ENCODE peak calls at places on chromosomes 3 and 15, in eight cellular contexts. U, J, Q, D, T, G, M and I are unnamed samples.

GRCh38 chr15:25846377-25846776 is 16.8 kb downstream of the ATP10A start:
- DNase-seq in U (no peak), G (no peak), M (no peak), T (no peak), J (no peak), D (no peak), Q (no peak), I (no peak)

GRCh38 chr3:30465454-30465853 is 140.9 kb upstream of the TGFBR2 start:
- DNase-seq in G (no peak), Q (no peak), D (no peak), J (no peak), M (no peak), U (no peak), T (no peak), I (no peak)

GRCh38 chr15:77027697-77028450 is 32.9 kb downstream of the PSTPIP1 start:
- DNase-seq in G (no peak), M (peak), T (peak), U (peak), Q (no peak), D (peak), J (no peak), I (no peak)

GRCh38 chr15:101088788-101089578 is 162.9 kb downstream of the CHSY1 start:
- DNase-seq in Q (peak), G (peak), T (peak), M (peak), J (peak), D (peak), U (peak), I (peak)

GRCh38 chr3:174116421-174116820 is 718.9 kb downstream of the NLGN1 start:
- DNase-seq in T (no peak), Q (no peak), M (no peak), G (no peak), D (no peak), U (no peak), J (no peak), I (no peak)

GRCh38 chr15:64334530-64334929 is 21.4 kb downstream of the CSNK1G1 start:
- DNase-seq in D (no peak), T (no peak), M (no peak), J (peak), U (peak), G (peak), Q (no peak), I (no peak)

GRCh38 chr3:189981668-189982067 is 139.0 kb downstream of the P3H2 start:
- DNase-seq in U (no peak), J (no peak), T (no peak), Q (no peak), D (no peak), G (no peak), M (peak), I (no peak)

GRCh38 chr3:186717039-186717457 is at the start of gene KNG1:
- DNase-seq in Q (no peak), U (no peak), M (no peak), J (no peak), G (no peak), D (no peak), T (no peak), I (no peak)

GRCh38 chr3:42698911-42699230 is 3.7 kb downstream of the HHATL start:
- DNase-seq in T (peak), J (no peak), D (no peak), U (no peak), Q (no peak), G (no peak), M (no peak), I (peak)

GRCh38 chr3:39727415-39727814 is 82.0 kb upstream of the MYRIP start:
- DNase-seq in U (peak), T (no peak), J (no peak), G (no peak), D (no peak), M (no peak), Q (no peak), I (no peak)

GRCh38 chr3:80771085-80771484 is 990.4 kb downstream of the GBE1 start:
- DNase-seq in U (no peak), J (no peak), Q (no peak), M (no peak), D (peak), T (no peak), G (no peak), I (no peak)

GRCh38 chr3:115706311-115706829 is 83.1 kb downstream of the GAP43 start:
- DNase-seq in D (no peak), T (no peak), J (no peak), M (no peak), G (no peak), Q (no peak), U (no peak), I (no peak)

GRCh38 chr3:197466586-197467399 is 89.0 kb downstream of the BDH1 start:
- DNase-seq in D (no peak), M (no peak), U (no peak), G (no peak), T (no peak), J (no peak), Q (no peak), I (no peak)

GRCh38 chr15:68612979-68613740 is 34.4 kb downstream of the CORO2B start:
- DNase-seq in M (no peak), J (no peak), G (no peak), U (no peak), T (no peak), D (peak), Q (no peak), I (no peak)

GRCh38 chr3:172341482-172342059 is 106.7 kb downstream of the GHSR start:
- DNase-seq in J (no peak), U (peak), Q (peak), T (no peak), M (no peak), G (peak), D (peak), I (no peak)

GRCh38 chr15:72464251-72464650 is 9.9 kb upstream of the ARIH1 start:
- DNase-seq in D (no peak), U (no peak), Q (no peak), G (no peak), J (no peak), T (no peak), M (no peak), I (no peak)

GRCh38 chr15:68774521-68775293 is 46.0 kb downstream of the ANP32A start:
- DNase-seq in G (no peak), D (no peak), U (no peak), T (no peak), J (no peak), M (no peak), Q (no peak), I (no peak)

GRCh38 chr15:101135532-101136166 is 116.2 kb downstream of the CHSY1 start:
- DNase-seq in M (no peak), J (no peak), D (no peak), T (no peak), G (no peak), U (no peak), Q (peak), I (peak)

GRCh38 chr3:90069748-90070147 is 962.3 kb downstream of the EPHA3 start:
- DNase-seq in U (peak), M (no peak), T (no peak), Q (no peak), D (no peak), J (no peak), G (no peak), I (no peak)

GRCh38 chr15:85157344-85157743 is 175.7 kb downstream of the PDE8A start:
- DNase-seq in T (no peak), Q (no peak), U (no peak), D (no peak), M (no peak), G (no peak), J (no peak), I (no peak)

GRCh38 chr3:105823149-105823866 is 45.5 kb downstream of the CBLB start:
- DNase-seq in T (no peak), G (peak), Q (no peak), J (no peak), D (no peak), M (no peak), U (no peak), I (no peak)

GRCh38 chr3:144358191-144358590 is 386.6 kb downstream of the DIPK2A start:
- DNase-seq in Q (no peak), G (no peak), M (no peak), U (no peak), T (no peak), D (no peak), J (no peak), I (no peak)
- TF ChIP-seq POLR2AphosphoS5 in Q (no peak), G (no peak), M (no peak), U (no peak), T (no peak), D (no peak), J (no peak), I (no peak)

GRCh38 chr15:57915827-57916531 is 149.5 kb downstream of the ALDH1A2 start:
- DNase-seq in G (no peak), Q (no peak), D (no peak), M (no peak), J (no peak), U (no peak), T (no peak), I (no peak)

GRCh38 chr15:57917998-57918397 is 147.5 kb downstream of the ALDH1A2 start:
- DNase-seq in Q (no peak), G (no peak), T (no peak), U (no peak), M (no peak), J (no peak), D (no peak), I (no peak)

GRCh38 chr15:57911247-57911646 is 154.3 kb downstream of the ALDH1A2 start:
- DNase-seq in Q (no peak), D (no peak), J (no peak), G (no peak), U (no peak), T (no peak), M (no peak), I (no peak)

GRCh38 chr15:57916695-57917094 is 148.8 kb downstream of the ALDH1A2 start:
- DNase-seq in T (no peak), U (no peak), G (no peak), D (no peak), M (no peak), J (no peak), Q (no peak), I (no peak)

GRCh38 chr15:57914350-57915055 is 151.0 kb downstream of the ALDH1A2 start:
- DNase-seq in G (no peak), D (no peak), Q (no peak), T (no peak), U (no peak), J (no peak), M (no peak), I (peak)
- TF ChIP-seq POLR2AphosphoS5 in G (no peak), D (no peak), Q (no peak), T (no peak), U (no peak), J (no peak), M (no peak), I (no peak)

GRCh38 chr3:98887684-98888083 is 13.8 kb downstream of the DCBLD2 start:
- DNase-seq in G (no peak), M (no peak), J (no peak), Q (no peak), T (no peak), U (no peak), D (no peak), I (no peak)

GRCh38 chr3:98886525-98886924 is 15.0 kb downstream of the DCBLD2 start:
- DNase-seq in M (no peak), J (no peak), Q (no peak), D (no peak), U (no peak), T (no peak), G (no peak), I (no peak)

GRCh38 chr3:98890181-98890882 is 11.2 kb downstream of the DCBLD2 start:
- DNase-seq in Q (no peak), M (no peak), J (no peak), U (no peak), D (no peak), T (no peak), G (no peak), I (no peak)

GRCh38 chr3:98884675-98885371 is 16.7 kb downstream of the DCBLD2 start:
- DNase-seq in U (no peak), Q (no peak), J (no peak), M (no peak), D (no peak), T (no peak), G (no peak), I (no peak)

DNA sequence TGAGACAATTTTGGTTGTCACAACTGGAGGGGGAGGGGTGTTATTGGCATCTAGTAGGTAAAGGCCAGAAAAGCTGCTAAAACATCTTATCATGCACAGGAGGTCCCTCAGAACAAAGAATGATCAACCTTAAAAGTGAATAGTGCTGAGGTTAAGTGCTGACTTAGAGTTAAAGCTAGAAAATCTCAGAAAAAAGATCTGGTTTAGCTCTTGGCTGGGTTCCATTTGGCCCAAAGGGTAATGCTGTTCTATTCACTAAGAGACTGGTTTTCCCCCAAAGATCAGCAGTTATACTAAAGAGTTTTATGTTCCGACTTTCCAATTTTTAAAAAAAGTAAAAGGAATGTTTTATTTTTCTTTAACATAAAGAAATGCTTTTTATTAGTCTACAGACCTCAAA is 15.6 kb downstream of the DCBLD2 start:
- DNase-seq in T (no peak), U (no peak), D (no peak), Q (no peak), J (no peak), M (no peak), G (no peak), I (no peak)
- TF ChIP-seq POLR2AphosphoS5 in T (no peak), U (no peak), D (no peak), Q (no peak), J (no peak), M (no peak), G (peak), I (no peak)

GRCh38 chr3:37053753-37054152 is 60.4 kb downstream of the MLH1 start:
- DNase-seq in J (no peak), D (no peak), G (no peak), U (no peak), Q (no peak), T (no peak), M (no peak), I (no peak)

GRCh38 chr3:37052860-37053259 is 59.5 kb downstream of the MLH1 start:
- DNase-seq in T (no peak), G (no peak), M (no peak), U (no peak), J (no peak), D (no peak), Q (no peak), I (no peak)

GRCh38 chr3:37053337-37053736 is 60.0 kb downstream of the MLH1 start:
- DNase-seq in T (no peak), Q (no peak), G (no peak), M (no peak), U (no peak), D (no peak), J (no peak), I (no peak)

GRCh38 chr3:37056826-37057225 is 63.5 kb downstream of the MLH1 start:
- DNase-seq in Q (no peak), U (no peak), G (no peak), M (no peak), T (no peak), D (no peak), J (no peak), I (no peak)

DNA sequence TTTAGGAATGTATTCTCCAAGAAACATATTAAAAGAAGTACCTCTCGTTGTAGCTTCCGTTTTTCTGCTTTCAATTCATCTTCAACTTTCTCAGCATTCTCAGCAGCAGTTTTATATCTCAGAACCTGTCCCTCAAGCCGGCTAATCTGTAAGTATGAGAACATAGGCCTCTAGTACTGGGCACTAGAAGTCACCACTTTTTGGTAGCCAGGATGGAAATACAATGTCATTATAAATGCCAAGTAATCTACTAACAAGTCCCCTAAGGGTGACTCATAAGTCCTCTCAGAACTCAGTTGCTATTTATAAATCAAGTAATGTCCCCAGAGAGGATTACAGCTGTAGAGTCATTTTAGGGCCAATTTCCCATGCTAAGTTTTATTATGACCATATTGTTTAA is 61.1 kb downstream of the MLH1 start:
- DNase-seq in M (no peak), D (no peak), U (no peak), G (peak), Q (no peak), J (no peak), T (no peak), I (no peak)
- TF ChIP-seq POLR2AphosphoS5 in M (peak), D (no peak), U (no peak), G (peak), Q (no peak), J (no peak), T (no peak), I (no peak)

GRCh38 chr3:157089455-157090221 is 70.3 kb downstream of the CCNL1 start:
- DNase-seq in U (peak), G (no peak), M (peak), T (no peak), J (no peak), Q (no peak), D (peak), I (peak)
- TF ChIP-seq POLR2AphosphoS5 in U (no peak), G (no peak), M (peak), T (no peak), J (no peak), Q (no peak), D (no peak), I (peak)

DNA sequence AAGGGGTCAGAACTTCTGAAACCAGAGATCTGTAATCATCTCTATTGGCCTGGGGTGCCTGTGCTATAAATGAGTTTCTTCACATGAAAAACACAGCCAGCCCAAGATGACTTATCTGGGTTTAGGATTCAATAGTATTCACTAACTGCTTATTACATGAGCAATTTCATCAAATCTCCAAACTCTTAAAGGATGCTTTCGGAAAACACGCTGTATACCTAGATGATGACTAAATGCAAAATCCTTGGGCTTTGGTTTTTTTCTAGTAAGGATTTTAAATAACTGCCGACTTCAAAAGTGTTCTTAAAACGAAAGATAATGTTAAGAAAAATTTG is 18.4 kb downstream of the TMEM43 start:
- DNase-seq in T (no peak), M (no peak), D (no peak), Q (no peak), J (no peak), U (no peak), G (no peak), I (no peak)
- TF ChIP-seq POLR2AphosphoS5 in T (no peak), M (no peak), D (no peak), Q (no peak), J (no peak), U (no peak), G (no peak), I (no peak)

GRCh38 chr3:72836923-72837322 is 11.3 kb downstream of the SHQ1 start:
- DNase-seq in M (peak), U (no peak), G (no peak), T (peak), J (no peak), Q (no peak), D (no peak), I (no peak)
- TF ChIP-seq POLR2AphosphoS5 in M (no peak), U (no peak), G (no peak), T (no peak), J (no peak), Q (no peak), D (no peak), I (no peak)

GRCh38 chr3:134364936-134365765 is 9.1 kb downstream of the AMOTL2 start:
- DNase-seq in T (peak), M (peak), G (no peak), D (no peak), U (no peak), Q (no peak), J (no peak), I (no peak)
- TF ChIP-seq POLR2AphosphoS5 in T (no peak), M (no peak), G (no peak), D (no peak), U (no peak), Q (no peak), J (no peak), I (no peak)